ENCODE peak calls at places on chromosome 16, in seven cellular contexts. Y is heart left ventricle; T is transverse colon; O is CD8-positive, alpha-beta T cell; Z is mucosa of descending colon; A is upper lobe of right lung; C is HCT116. B is an unnamed sample. For H3K36me3, the result is how much of the 10 kb centered on the place peaks cover.

GRCh38 chr16:12455287-12455798 is 348.3 kb downstream of the CPPED1 start:
- DNase-seq in Y (peak), T (peak), O (no peak), Z (peak), A (peak), C (peak), B (peak)

GRCh38 chr16:57061084-57061905 is 31.1 kb upstream of the CPNE2 start:
- DNase-seq in Y (peak), T (peak), O (no peak), Z (peak), A (peak), C (no peak), B (no peak)

GRCh38 chr16:86821933-86822332 is 243.6 kb downstream of the FOXL1 start:
- DNase-seq in Y (no peak), T (no peak), O (no peak), Z (no peak), A (no peak), C (no peak), B (no peak)

GRCh38 chr16:2194166-2194834 is 2.1 kb downstream of the CASKIN1 start:
- DNase-seq in Y (no peak), T (no peak), O (no peak), Z (no peak), A (no peak), C (no peak), B (peak)

GRCh38 chr16:51557670-51558069 is 406.6 kb upstream of the SALL1 start:
- DNase-seq in Y (no peak), T (no peak), O (no peak), Z (no peak), A (no peak), C (no peak), B (no peak)

GRCh38 chr16:30652005-30652296 is 1.2 kb downstream of the PRR14 start:
- DNase-seq in Y (no peak), T (no peak), O (no peak), Z (no peak), A (no peak), C (no peak), B (no peak)

GRCh38 chr16:2076072-2076865 is 28.5 kb downstream of the TSC2 start:
- DNase-seq in Y (no peak), T (no peak), O (no peak), Z (no peak), A (no peak), C (no peak), B (no peak)

GRCh38 chr16:65786916-65787315 is 579.6 kb upstream of the CDH5 start:
- DNase-seq in Y (no peak), T (no peak), O (no peak), Z (peak), A (no peak), C (no peak), B (no peak)

GRCh38 chr16:85286970-85287814 is 174.9 kb upstream of the CIBAR2 start:
- DNase-seq in Y (peak), T (no peak), O (no peak), Z (no peak), A (no peak), C (no peak), B (no peak)

GRCh38 chr16:86609115-86609514 is 30.8 kb downstream of the FOXL1 start:
- DNase-seq in Y (no peak), T (no peak), O (no peak), Z (no peak), A (no peak), C (no peak), B (no peak)

GRCh38 chr16:85446846-85447656 is 166.1 kb upstream of the GSE1 start:
- DNase-seq in Y (no peak), T (peak), O (no peak), Z (peak), A (no peak), C (no peak), B (no peak)

GRCh38 chr16:89841275-89841674 is 13.0 kb downstream of the SPIRE2 start:
- DNase-seq in Y (peak), T (peak), O (peak), Z (peak), A (no peak), C (no peak), B (no peak)

GRCh38 chr16:425082-425718 is at the start of gene RAB11FIP3:
- DNase-seq in Y (peak), T (peak), O (peak), Z (peak), A (peak), C (peak), B (peak)

GRCh38 chr16:4687416-4687815 is 5.9 kb upstream of the NUDT16L1 start:
- DNase-seq in Y (no peak), T (no peak), O (no peak), Z (no peak), A (no peak), C (no peak), B (peak)
- H3K36me3 ChIP-seq in Y (half or more), T (under half), O (under half), Z (under half), A (half or more), C (under half), B (under half)

DNA sequence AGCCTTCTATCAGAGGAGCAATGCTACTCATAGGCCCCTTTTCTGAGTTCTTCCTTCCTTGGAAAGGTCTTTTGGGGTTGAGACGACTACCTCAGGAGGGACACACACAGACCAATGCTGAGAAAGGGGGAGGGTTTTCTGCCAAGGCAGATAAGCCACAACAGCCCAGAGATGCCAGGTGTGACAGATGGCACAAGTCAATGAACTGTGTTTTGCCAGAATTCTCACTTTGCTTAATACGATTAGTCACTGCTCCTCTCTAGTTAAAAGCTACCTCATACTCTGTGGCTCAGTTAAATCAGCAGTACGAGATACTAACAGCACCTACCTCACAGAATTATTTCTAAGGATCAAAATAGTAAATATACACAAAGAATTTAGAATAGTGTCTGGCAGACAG is 8.0 kb downstream of the BRD7 start:
- DNase-seq in Y (no peak), T (no peak), O (no peak), Z (no peak), A (no peak), C (no peak), B (no peak)
- H3K4me3 ChIP-seq in Y (no peak), T (no peak), O (no peak), Z (no peak), A (no peak), C (no peak), B (no peak)

GRCh38 chr16:28121527-28121926 is 58.0 kb upstream of the GSG1L start:
- DNase-seq in Y (no peak), T (no peak), O (no peak), Z (no peak), A (no peak), C (no peak), B (no peak)
- H3K36me3 ChIP-seq in Y (half or more), T (under half), O (half or more), Z (under half), A (half or more), C (half or more), B (under half)

DNA sequence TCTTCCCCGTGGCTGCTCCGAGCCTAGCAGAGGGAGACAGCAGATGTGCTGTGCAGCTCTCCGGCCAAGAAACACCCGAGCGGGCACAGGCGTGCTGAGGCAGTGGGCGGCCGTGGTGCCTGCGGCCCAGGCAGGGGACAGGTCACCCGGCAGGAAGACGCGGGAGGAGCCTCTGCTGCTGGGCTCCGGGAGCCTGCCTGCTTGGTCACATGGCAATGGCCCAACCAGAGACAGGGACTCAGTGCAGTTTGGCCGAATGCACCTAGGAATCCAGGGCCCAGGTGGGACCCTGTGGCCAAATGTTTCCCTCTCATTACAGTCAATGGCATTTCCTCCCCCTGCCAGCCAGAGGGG is 118.1 kb downstream of the C16orf78 start:
- DNase-seq in Y (peak), T (peak), O (no peak), Z (no peak), A (peak), C (peak), B (no peak)
- H3K4me3 ChIP-seq in Y (no peak), T (peak), O (no peak), Z (no peak), A (peak), C (peak), B (no peak)

B was measured in hepatocyte.